ENCODE peak calls at places on chromosome 11, in seven cellular contexts. V is HTR-8/SVneo; C is CD4-positive, alpha-beta T cell; Y is AG04450; J is KBM-7; Q is AG08395; T is activated CD4-positive, alpha-beta T cell treated with anti-CD3 and anti-CD28 coated beads for 1 hour. L is an unnamed sample.

GRCh38 chr11:76291576-76292526 is 85.5 kb upstream of the WNT11 start:
- DNase-seq in V (no peak), C (no peak), Y (no peak), J (no peak), Q (no peak), T (no peak), L (peak)

GRCh38 chr11:114377612-114378267 is 22.6 kb downstream of the C11orf71 start:
- DNase-seq in V (peak), C (no peak), Y (no peak), J (no peak), Q (peak), T (no peak), L (no peak)

GRCh38 chr11:3631331-3631730 is 10.5 kb downstream of the ART5 start:
- DNase-seq in V (no peak), C (no peak), Y (no peak), J (no peak), Q (no peak), T (no peak), L (no peak)

GRCh38 chr11:125429174-125429707 is 66.8 kb downstream of the FEZ1 start:
- DNase-seq in V (peak), C (peak), Y (no peak), J (peak), Q (peak), T (no peak), L (peak)

GRCh38 chr11:330694-331314 is 10.1 kb upstream of the IFITM3 start:
- DNase-seq in V (no peak), C (no peak), Y (no peak), J (no peak), Q (no peak), T (no peak), L (no peak)

GRCh38 chr11:3747704-3748103 is 49.6 kb downstream of the NUP98 start:
- DNase-seq in V (no peak), C (no peak), Y (peak), J (no peak), Q (peak), T (no peak), L (peak)

GRCh38 chr11:12214751-12215150 is 104.4 kb downstream of the MICAL2 start:
- DNase-seq in V (no peak), C (no peak), Y (no peak), J (no peak), Q (no peak), T (no peak), L (no peak)

GRCh38 chr11:9617960-9618359 is 44.5 kb downstream of the WEE1 start:
- DNase-seq in V (no peak), C (no peak), Y (no peak), J (no peak), Q (peak), T (no peak), L (peak)

GRCh38 chr11:116578971-116579687 is 193.7 kb downstream of the BUD13 start:
- DNase-seq in V (no peak), C (no peak), Y (no peak), J (no peak), Q (no peak), T (no peak), L (no peak)

GRCh38 chr11:17351171-17351509 is 460 bp upstream of the NCR3LG1 start:
- DNase-seq in V (no peak), C (no peak), Y (no peak), J (no peak), Q (no peak), T (no peak), L (no peak)

GRCh38 chr11:37788141-37788877 is 1190.3 kb upstream of the RAG2 start:
- DNase-seq in V (no peak), C (no peak), Y (peak), J (no peak), Q (no peak), T (no peak), L (no peak)

GRCh38 chr11:133824593-133824992 is 20.7 kb downstream of the SPATA19 start:
- DNase-seq in V (no peak), C (no peak), Y (no peak), J (no peak), Q (no peak), T (no peak), L (no peak)

GRCh38 chr11:112968988-112969714 is 7.9 kb downstream of the NCAM1 start:
- DNase-seq in V (no peak), C (no peak), Y (no peak), J (no peak), Q (peak), T (no peak), L (peak)

GRCh38 chr11:64459609-64460008 is 100.6 kb downstream of the RPS6KA4 start:
- DNase-seq in V (no peak), C (no peak), Y (no peak), J (no peak), Q (no peak), T (no peak), L (no peak)

GRCh38 chr11:98862169-98862568 is 158.6 kb upstream of the CNTN5 start:
- DNase-seq in V (no peak), C (no peak), Y (no peak), J (no peak), Q (no peak), T (no peak), L (no peak)